ENCODE peak calls at places on chromosome 22, in four cellular contexts. S, U, Y and G are unnamed samples.

GRCh38 chr22:23608583-23608982 is 23.5 kb downstream of the DRICH1 start:
- DNase-seq in S (no peak), U (no peak), Y (peak; percentile 26), G (no peak)

GRCh38 chr22:44596726-44597125 is 98.7 kb upstream of the RTL6 start:
- DNase-seq in S (no peak), U (no peak), Y (no peak), G (no peak)

GRCh38 chr22:40006641-40007040 is 11.9 kb downstream of the FAM83F start:
- DNase-seq in S (no peak), U (no peak), Y (no peak), G (no peak)

GRCh38 chr22:23709107-23709506 is 18.3 kb downstream of the RGL4 start:
- DNase-seq in S (no peak), U (no peak), Y (no peak), G (no peak)

GRCh38 chr22:28004021-28004420 is 85.0 kb upstream of the PITPNB start:
- DNase-seq in S (no peak), U (no peak), Y (no peak), G (no peak)

GRCh38 chr22:42617155-42617983 is 2.7 kb upstream of the POLDIP3 start:
- DNase-seq in S (no peak), U (no peak), Y (no peak), G (no peak)

GRCh38 chr22:20238567-20239062 is 29.5 kb downstream of the RTN4R start:
- DNase-seq in S (peak; percentile 91), U (peak; percentile 13), Y (peak; percentile 9), G (peak; percentile 36)

GRCh38 chr22:44539467-44540063 is 41.5 kb upstream of the RTL6 start:
- DNase-seq in S (no peak), U (no peak), Y (no peak), G (no peak)

GRCh38 chr22:40487663-40488249 is 117.4 kb downstream of the SGSM3 start:
- DNase-seq in S (peak; percentile 79), U (no peak), Y (no peak), G (peak; percentile 44)

DNA sequence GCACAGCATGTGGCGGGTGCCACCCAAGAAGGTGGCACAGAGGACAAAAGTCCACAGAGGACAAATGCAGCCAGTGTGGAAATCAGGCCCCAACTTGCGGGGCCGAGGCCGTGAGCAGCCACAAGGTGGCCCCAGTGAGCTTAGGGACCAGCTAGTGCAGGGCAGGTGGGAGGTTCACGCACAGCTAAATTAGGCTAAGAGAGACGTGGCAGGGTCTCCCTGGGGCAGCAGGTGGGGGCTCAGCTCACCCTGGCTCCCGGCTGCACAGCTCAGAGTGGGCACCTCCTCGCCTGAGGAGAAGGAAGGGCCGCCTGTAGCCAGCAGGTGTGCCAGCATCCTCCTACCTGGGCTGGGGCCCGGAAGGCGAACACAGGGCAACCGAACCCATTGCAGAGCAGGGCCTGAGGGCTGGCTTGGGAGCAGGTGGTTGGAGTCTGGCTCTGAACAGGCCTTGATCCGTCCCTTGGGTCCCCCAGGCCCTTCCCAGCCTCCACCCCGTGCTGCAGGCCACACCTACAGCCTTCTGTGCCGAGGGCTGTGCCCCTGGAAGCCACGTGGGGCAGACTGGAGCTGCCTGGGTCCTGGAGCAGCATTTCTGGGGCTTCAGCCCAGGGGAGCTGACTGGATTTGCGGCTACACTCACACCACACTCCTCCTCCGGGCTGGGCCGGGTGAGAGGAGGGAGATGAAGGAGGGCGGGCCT is 26.1 kb upstream of the CELSR1 start:
- DNase-seq in S (peak; percentile 93), U (peak; percentile 57), Y (peak; percentile 46), G (peak; percentile 85)
- H2AFZ ChIP-seq in S (peak overlapping the region; percentile 94), U (peak overlapping the region; percentile 95), Y (peak overlapping the region; percentile 36), G (peak overlapping the region; percentile 99)

GRCh38 chr22:29079218-29079901 is 6.5 kb downstream of the KREMEN1 start:
- DNase-seq in S (no peak), U (no peak), Y (no peak), G (no peak)

GRCh38 chr22:29081499-29082236 is 8.8 kb downstream of the KREMEN1 start:
- DNase-seq in S (no peak), U (no peak), Y (no peak), G (no peak)

GRCh38 chr22:29080061-29080975 is 7.5 kb downstream of the KREMEN1 start:
- DNase-seq in S (no peak), U (no peak), Y (peak; percentile 39), G (no peak)

GRCh38 chr22:29082826-29083545 is 10.2 kb downstream of the KREMEN1 start:
- DNase-seq in S (no peak), U (no peak), Y (no peak), G (no peak)

DNA sequence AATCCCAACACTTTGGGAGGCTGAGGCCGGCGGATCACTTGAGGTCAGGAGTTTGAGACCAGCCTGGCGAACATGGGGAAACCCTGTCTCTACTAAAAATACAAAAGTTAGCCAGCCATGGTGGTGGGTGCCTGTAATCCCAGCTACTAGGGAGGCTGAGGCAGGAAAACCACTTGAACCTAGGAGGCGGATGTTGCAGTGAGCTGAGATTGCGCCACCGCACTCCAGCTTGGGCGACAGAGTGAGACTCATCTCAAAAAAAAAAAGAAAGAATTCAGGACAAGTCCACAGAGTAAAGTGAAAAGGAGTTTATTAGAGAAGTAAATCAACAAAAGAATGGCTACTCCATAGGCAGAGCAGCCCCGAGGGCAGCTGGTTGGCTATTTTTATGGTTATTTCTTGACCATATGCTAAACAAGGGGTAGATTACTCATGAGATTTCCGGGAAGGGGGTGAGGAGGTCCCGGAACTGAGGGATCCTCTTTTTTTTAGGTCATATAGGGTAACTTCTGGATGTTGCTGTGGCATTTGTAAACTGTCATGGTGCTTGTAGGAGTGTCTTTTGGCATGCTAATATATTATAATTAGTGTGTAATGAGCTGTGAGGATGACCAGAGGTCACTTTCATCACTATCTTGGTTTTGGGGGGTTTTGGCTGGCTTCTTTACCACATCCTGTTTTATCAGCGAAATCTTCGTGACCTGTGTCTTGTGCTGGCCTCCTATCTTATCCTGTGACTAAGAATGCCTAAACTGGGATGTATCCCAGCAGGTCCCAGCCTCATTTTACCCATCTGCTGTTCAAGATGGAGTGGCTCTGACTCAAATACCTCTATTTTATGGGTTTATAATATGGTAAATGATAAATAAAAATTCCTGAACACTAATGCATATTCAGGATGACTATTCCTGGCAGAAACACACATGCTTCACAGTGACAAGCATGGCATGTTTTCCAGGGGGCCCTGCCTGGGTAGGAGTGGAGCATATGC is 11.0 kb downstream of the KREMEN1 start:
- DNase-seq in S (no peak), U (no peak), Y (peak; percentile 86), G (no peak)
- H3K27ac ChIP-seq in S (no peak overlapping the region), U (no peak overlapping the region), Y (no peak overlapping the region), G (no peak overlapping the region)

GRCh38 chr22:37907036-37907954 is 1.2 kb downstream of the MICALL1 start:
- DNase-seq in S (no peak), U (no peak), Y (peak; percentile 54), G (no peak)
- H2AFZ ChIP-seq in S (no peak overlapping the region), U (no peak overlapping the region), Y (no peak overlapping the region), G (peak overlapping the region; percentile 63)

DNA sequence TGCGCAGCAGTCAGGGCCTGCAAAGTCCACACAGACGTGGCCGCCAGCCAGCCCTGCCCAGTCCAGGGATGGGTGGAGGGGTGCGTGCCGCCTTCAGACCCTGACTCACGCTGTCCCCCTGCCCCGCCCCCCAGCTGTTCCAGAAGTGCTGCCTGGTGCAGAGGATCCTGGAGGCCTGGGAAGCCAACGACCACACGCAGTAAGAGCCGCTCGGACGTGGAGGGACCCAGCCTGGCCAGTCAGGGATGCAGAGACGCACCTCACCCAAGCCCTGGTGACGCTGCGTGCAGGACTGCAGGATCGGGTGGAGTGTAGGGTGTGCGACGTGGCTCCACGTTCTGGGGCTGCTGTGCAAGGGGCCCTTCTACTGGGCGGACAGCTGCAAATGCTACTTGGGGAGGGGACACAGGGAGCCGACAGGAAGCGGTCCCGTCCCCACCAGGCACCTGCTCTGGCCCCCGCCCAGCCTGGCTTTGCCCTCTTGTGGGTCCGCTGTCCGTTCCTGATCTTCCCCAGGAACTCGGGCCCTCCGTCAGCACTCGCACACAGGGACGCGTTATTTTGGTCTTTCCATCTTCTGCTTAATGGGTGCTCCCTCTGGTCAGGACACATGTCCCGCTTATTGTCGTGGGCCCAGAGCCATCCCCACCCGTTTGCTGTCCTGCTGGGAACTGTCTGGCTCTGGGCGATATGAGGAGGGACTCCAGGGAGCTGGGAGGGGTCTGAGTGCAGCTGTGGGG is 42.5 kb downstream of the SBF1 start:
- DNase-seq in S (no peak), U (no peak), Y (no peak), G (no peak)
- H3K27ac ChIP-seq in S (no peak overlapping the region), U (no peak overlapping the region), Y (no peak overlapping the region), G (no peak overlapping the region)